ENCODE peak calls at places on chromosomes 11 and 22, in nine cellular contexts. O is ovary, B is AG04450, E is fibroblast of the aortic adventitia, L is iPS DF 6.9, M is adipocyte, Q is body of pancreas, U is keratinocyte, H is fibroblast of mammary gland. J is an unnamed sample.

GRCh38 chr22:31870890-31871289 is 73.4 kb upstream of the YWHAH start:
- DNase-seq in O (no peak), B (no peak), E (no peak), L (no peak), M (peak), Q (peak), U (peak), H (peak), J (no peak)

GRCh38 chr22:20514658-20515406 is 7.4 kb downstream of the MED15 start:
- DNase-seq in O (no peak), B (peak), E (peak), L (no peak), M (peak), Q (no peak), U (no peak), H (peak), J (peak)

GRCh38 chr11:10728154-10728553 is 22.9 kb upstream of the CTR9 start:
- DNase-seq in O (no peak), B (no peak), E (no peak), L (no peak), M (no peak), Q (no peak), U (no peak), H (no peak), J (no peak)

GRCh38 chr22:49824185-49824925 is 3.3 kb downstream of the BRD1 start:
- DNase-seq in O (no peak), B (no peak), E (no peak), L (no peak), M (no peak), Q (no peak), U (no peak), H (no peak), J (no peak)

GRCh38 chr11:135069884-135070283 is 657.8 kb upstream of the B3GAT1 start:
- DNase-seq in O (no peak), B (no peak), E (no peak), L (no peak), M (no peak), Q (no peak), U (no peak), H (no peak), J (peak)

GRCh38 chr11:119676461-119677020 is 52.5 kb downstream of the NECTIN1 start:
- DNase-seq in O (no peak), B (no peak), E (peak), L (no peak), M (no peak), Q (no peak), U (no peak), H (peak), J (no peak)

GRCh38 chr22:25844601-25845000 is 102.6 kb downstream of the MYO18B start:
- DNase-seq in O (no peak), B (no peak), E (no peak), L (no peak), M (no peak), Q (no peak), U (no peak), H (no peak), J (no peak)

GRCh38 chr11:7858001-7858400 is 61.3 kb upstream of the OR5P2 start:
- DNase-seq in O (no peak), B (no peak), E (no peak), L (no peak), M (no peak), Q (no peak), U (peak), H (no peak), J (no peak)

GRCh38 chr11:63554901-63555218 is 8.3 kb downstream of the PLAAT2 start:
- DNase-seq in O (no peak), B (no peak), E (no peak), L (no peak), M (no peak), Q (no peak), U (no peak), H (no peak), J (no peak)

GRCh38 chr11:58574851-58575250 is 805 bp downstream of the LPXN start:
- DNase-seq in O (no peak), B (no peak), E (peak), L (no peak), M (peak), Q (no peak), U (no peak), H (peak), J (peak)

GRCh38 chr11:127890026-127890611 is 697.2 kb downstream of the ETS1 start:
- DNase-seq in O (no peak), B (no peak), E (peak), L (no peak), M (peak), Q (no peak), U (no peak), H (peak), J (no peak)

GRCh38 chr11:8069771-8070170 is 11.2 kb upstream of the TUB start:
- DNase-seq in O (no peak), B (no peak), E (no peak), L (no peak), M (no peak), Q (no peak), U (no peak), H (no peak), J (no peak)

GRCh38 chr11:103007521-103007920 is 52.0 kb upstream of the MMP13 start:
- DNase-seq in O (no peak), B (no peak), E (peak), L (no peak), M (peak), Q (no peak), U (no peak), H (no peak), J (no peak)

GRCh38 chr11:43518407-43519165 is 159.9 kb downstream of the TTC17 start:
- DNase-seq in O (no peak), B (no peak), E (peak), L (no peak), M (peak), Q (no peak), U (no peak), H (peak), J (no peak)

GRCh38 chr11:12792590-12792989 is 118.4 kb downstream of the TEAD1 start:
- DNase-seq in O (no peak), B (no peak), E (peak), L (no peak), M (peak), Q (no peak), U (no peak), H (peak), J (peak)

GRCh38 chr11:71180694-71181466 is 71.5 kb downstream of the SHANK2 start:
- DNase-seq in O (no peak), B (no peak), E (no peak), L (no peak), M (no peak), Q (no peak), U (no peak), H (no peak), J (no peak)

GRCh38 chr11:62600367-62601113 is 1.1 kb downstream of the MTA2 start:
- DNase-seq in O (no peak), B (no peak), E (no peak), L (no peak), M (peak), Q (no peak), U (no peak), H (no peak), J (no peak)

GRCh38 chr22:39381009-39381755 is 18.4 kb upstream of the TAB1 start:
- DNase-seq in O (no peak), B (no peak), E (no peak), L (no peak), M (no peak), Q (no peak), U (no peak), H (no peak), J (no peak)

GRCh38 chr11:10305964-10306918 is 1.4 kb downstream of the ADM start:
- DNase-seq in O (peak), B (no peak), E (no peak), L (no peak), M (peak), Q (peak), U (no peak), H (no peak), J (peak)

GRCh38 chr22:39349506-39349966 is 255 bp upstream of the SYNGR1 start:
- DNase-seq in O (peak), B (no peak), E (no peak), L (no peak), M (peak), Q (peak), U (no peak), H (no peak), J (peak)

GRCh38 chr11:119590651-119591308 is 138.2 kb downstream of the NECTIN1 start:
- DNase-seq in O (no peak), B (no peak), E (no peak), L (no peak), M (no peak), Q (no peak), U (peak), H (peak), J (peak)

GRCh38 chr22:30539368-30539767 is 7.2 kb downstream of the SEC14L6 start:
- DNase-seq in O (no peak), B (no peak), E (no peak), L (no peak), M (no peak), Q (no peak), U (no peak), H (no peak), J (no peak)

GRCh38 chr22:25008666-25009065 is 56.1 kb downstream of the KIAA1671 start:
- DNase-seq in O (no peak), B (no peak), E (no peak), L (no peak), M (no peak), Q (no peak), U (no peak), H (no peak), J (peak)

GRCh38 chr11:75603791-75604736 is 42.0 kb downstream of the SERPINH1 start:
- DNase-seq in O (no peak), B (peak), E (peak), L (no peak), M (peak), Q (no peak), U (no peak), H (peak), J (peak)

GRCh38 chr11:31974737-31975136 is 116.1 kb upstream of the RCN1 start:
- DNase-seq in O (no peak), B (no peak), E (peak), L (no peak), M (peak), Q (no peak), U (peak), H (peak), J (peak)

GRCh38 chr11:110198031-110198729 is 98.2 kb downstream of the RDX start:
- DNase-seq in O (no peak), B (no peak), E (no peak), L (no peak), M (no peak), Q (no peak), U (no peak), H (peak), J (no peak)

GRCh38 chr22:24053481-24054226 is 42.5 kb downstream of the CABIN1 start:
- DNase-seq in O (no peak), B (no peak), E (no peak), L (no peak), M (peak), Q (no peak), U (no peak), H (peak), J (no peak)

GRCh38 chr11:107780775-107781174 is 68.9 kb upstream of the SLN start:
- DNase-seq in O (no peak), B (no peak), E (peak), L (no peak), M (no peak), Q (no peak), U (no peak), H (no peak), J (no peak)

GRCh38 chr11:72773291-72773690 is 20.6 kb downstream of the STARD10 start:
- DNase-seq in O (peak), B (peak), E (peak), L (no peak), M (peak), Q (peak), U (no peak), H (peak), J (peak)

GRCh38 chr22:29830585-29830984 is 7.5 kb downstream of the ASCC2 start:
- DNase-seq in O (no peak), B (no peak), E (no peak), L (no peak), M (no peak), Q (no peak), U (no peak), H (peak), J (no peak)

GRCh38 chr11:26193714-26194373 is 138.1 kb upstream of the ANO3 start:
- DNase-seq in O (no peak), B (no peak), E (no peak), L (no peak), M (no peak), Q (no peak), U (no peak), H (peak), J (no peak)

GRCh38 chr11:74694536-74694935 is 36.7 kb downstream of the CHRDL2 start:
- DNase-seq in O (no peak), B (no peak), E (no peak), L (no peak), M (no peak), Q (no peak), U (peak), H (no peak), J (no peak)

GRCh38 chr22:37502342-37503182 is 16.4 kb upstream of the MFNG start:
- DNase-seq in O (no peak), B (no peak), E (no peak), L (no peak), M (no peak), Q (peak), U (no peak), H (no peak), J (no peak)

GRCh38 chr22:25452116-25452700 is 112.3 kb upstream of the GRK3 start:
- DNase-seq in O (no peak), B (no peak), E (peak), L (no peak), M (peak), Q (no peak), U (no peak), H (peak), J (no peak)

GRCh38 chr22:22047776-22048175 is 65.2 kb upstream of the TOP3B start:
- DNase-seq in O (no peak), B (no peak), E (no peak), L (no peak), M (no peak), Q (no peak), U (no peak), H (no peak), J (no peak)

DNA sequence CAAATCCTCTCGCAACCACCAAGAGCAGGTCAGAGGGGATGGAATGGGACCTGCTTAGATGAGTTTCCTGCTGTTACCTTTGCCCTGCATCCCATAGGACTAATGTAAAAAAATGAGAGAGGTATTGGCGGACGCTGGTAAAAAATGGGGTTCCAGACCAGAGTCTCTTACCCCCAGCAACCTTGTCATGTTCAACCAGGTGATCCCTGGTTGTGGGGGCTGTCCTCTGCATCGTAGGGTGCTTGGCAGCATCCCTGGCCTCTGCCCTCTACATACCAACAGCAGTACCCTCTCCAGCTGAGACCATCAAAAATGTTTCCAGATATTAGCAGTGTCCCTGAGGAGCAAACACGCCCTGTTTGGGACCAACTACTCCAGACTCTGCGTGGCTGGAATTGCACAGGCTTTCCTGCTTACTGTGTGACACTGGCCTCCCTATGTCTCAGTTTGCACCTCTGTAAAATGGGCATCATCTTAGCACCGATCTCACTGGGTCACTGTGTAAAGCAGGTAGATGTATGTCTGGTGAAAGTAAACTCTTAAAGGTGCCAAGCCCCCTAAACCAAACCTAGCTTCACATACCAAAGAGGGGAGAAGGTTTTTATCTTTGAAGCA is 1.5 kb downstream of the APOL6 start:
- DNase-seq in O (no peak), B (no peak), E (no peak), L (no peak), M (no peak), Q (no peak), U (no peak), H (no peak), J (no peak)
- H3K4me3 ChIP-seq in O (peak), B (peak), E (peak), L (no peak), M (peak), Q (no peak), U (no peak), H (no peak), J (peak)

DNA sequence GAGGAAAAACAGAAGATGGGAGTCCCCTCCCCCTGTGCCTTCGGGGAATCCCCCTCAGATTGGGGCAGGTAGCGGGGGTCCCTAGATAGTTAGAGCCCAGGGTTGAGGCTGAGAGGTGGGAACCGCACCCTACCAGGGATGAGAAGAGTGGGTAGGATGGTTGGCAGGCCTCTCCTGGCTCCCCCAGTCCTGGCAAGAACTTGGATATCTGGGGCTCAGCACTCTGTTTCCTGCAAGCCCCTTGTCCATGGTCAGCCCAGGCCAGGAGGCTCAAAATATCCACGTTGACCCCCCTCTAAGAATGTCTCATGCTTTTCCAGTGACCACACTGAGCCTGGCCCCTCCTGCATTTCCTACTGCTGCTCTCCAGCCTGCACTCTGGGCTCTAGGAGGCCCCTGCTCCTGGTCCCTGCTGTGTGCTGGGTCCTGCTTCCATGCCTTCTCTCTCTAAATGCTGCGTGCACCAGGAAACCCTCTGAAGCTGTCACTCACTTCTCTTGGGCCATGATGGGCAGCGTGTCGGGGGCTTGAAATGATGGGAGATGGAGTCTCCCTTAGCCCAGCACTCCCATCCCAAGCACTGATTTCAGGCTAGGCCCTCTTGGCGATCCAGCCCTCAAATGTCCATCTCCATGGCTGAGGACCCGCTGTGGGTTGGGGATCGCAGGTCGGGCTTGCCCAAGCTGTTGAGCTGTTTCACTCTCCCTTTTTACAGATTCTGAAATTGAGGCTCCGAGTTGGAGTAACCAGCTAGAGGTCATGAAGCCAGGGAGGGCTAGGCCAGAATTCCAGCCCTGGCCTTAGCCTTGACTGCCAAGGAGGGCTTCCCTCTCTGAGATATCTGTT is 2.0 kb downstream of the MAP3K11 start:
- DNase-seq in O (no peak), B (no peak), E (no peak), L (no peak), M (peak), Q (no peak), U (no peak), H (peak), J (no peak)
- H3K4me3 ChIP-seq in O (no peak), B (peak), E (peak), L (no peak), M (peak), Q (no peak), U (no peak), H (peak), J (no peak)

GRCh38 chr11:3356858-3357257 is 22.1 kb downstream of the ZNF195 start:
- DNase-seq in O (no peak), B (no peak), E (no peak), L (no peak), M (no peak), Q (no peak), U (no peak), H (no peak), J (no peak)

GRCh38 chr11:3357994-3358676 is 20.8 kb downstream of the ZNF195 start:
- DNase-seq in O (no peak), B (no peak), E (no peak), L (no peak), M (no peak), Q (no peak), U (no peak), H (no peak), J (no peak)

GRCh38 chr11:3357302-3357701 is 21.6 kb downstream of the ZNF195 start:
- DNase-seq in O (no peak), B (no peak), E (no peak), L (no peak), M (no peak), Q (no peak), U (no peak), H (no peak), J (no peak)

GRCh38 chr11:3359092-3359824 is 19.7 kb downstream of the ZNF195 start:
- DNase-seq in O (no peak), B (no peak), E (no peak), L (no peak), M (no peak), Q (no peak), U (no peak), H (peak), J (no peak)
- H3K4me3 ChIP-seq in O (no peak), B (no peak), E (no peak), L (no peak), M (peak), Q (no peak), U (no peak), H (no peak), J (no peak)

GRCh38 chr11:118079507-118079906 is 2.6 kb downstream of the TMPRSS4 start:
- DNase-seq in O (no peak), B (no peak), E (no peak), L (no peak), M (no peak), Q (no peak), U (no peak), H (no peak), J (no peak)

GRCh38 chr11:118074091-118074685 is 2.7 kb upstream of the TMPRSS4 start:
- DNase-seq in O (no peak), B (no peak), E (no peak), L (no peak), M (no peak), Q (no peak), U (no peak), H (no peak), J (no peak)

GRCh38 chr11:118078972-118079411 is 2.1 kb downstream of the TMPRSS4 start:
- DNase-seq in O (no peak), B (no peak), E (no peak), L (no peak), M (no peak), Q (no peak), U (no peak), H (no peak), J (no peak)

GRCh38 chr11:118074785-118075184 is 2.1 kb upstream of the TMPRSS4 start:
- DNase-seq in O (no peak), B (no peak), E (no peak), L (no peak), M (no peak), Q (no peak), U (peak), H (no peak), J (peak)

DNA sequence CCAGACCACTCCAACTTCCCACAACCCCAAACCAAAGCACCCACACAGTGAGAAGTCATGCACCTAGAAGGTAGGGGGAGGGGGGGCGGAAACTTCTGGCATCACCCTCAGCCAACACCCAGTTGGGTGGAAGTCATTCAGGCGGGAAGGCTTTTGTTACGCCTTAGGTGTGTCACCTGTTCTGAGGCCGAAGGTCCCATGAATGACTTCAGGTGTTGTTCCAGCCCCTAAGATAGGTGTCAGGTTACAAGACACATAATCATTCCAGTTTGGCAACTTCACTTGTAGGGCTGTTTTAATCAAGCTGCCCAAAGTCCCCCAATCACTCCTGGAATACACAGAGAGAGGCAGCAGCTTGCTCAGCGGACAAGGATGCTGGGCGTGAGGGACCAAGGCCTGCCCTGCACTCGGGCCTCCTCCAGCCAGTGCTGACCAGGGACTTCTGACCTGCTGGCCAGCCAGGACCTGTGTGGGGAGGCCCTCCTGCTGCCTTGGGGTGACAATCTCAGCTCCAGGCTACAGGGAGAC is at the start of gene TMPRSS4:
- DNase-seq in O (no peak), B (no peak), E (no peak), L (no peak), M (no peak), Q (peak), U (peak), H (no peak), J (no peak)
- H3K4me3 ChIP-seq in O (peak), B (no peak), E (no peak), L (no peak), M (no peak), Q (no peak), U (no peak), H (no peak), J (no peak)

J was measured in MG63.